ENCODE peak calls at places on chromosomes 5 and 9, in five cellular contexts. U is substantia nigra, W is NCI-H774, Y is A172, P is omental fat pad. A is an unnamed sample.

GRCh38 chr5:108858959-108859358 is 111.3 kb downstream of the FER start:
- DNase-seq in U (no peak), P (no peak), Y (no peak), W (no peak), A (no peak)

GRCh38 chr9:95947118-95947517 is 71.6 kb downstream of the ERCC6L2 start:
- DNase-seq in Y (no peak), U (no peak), W (no peak), P (no peak), A (no peak)

GRCh38 chr9:36192196-36192595 is 1.5 kb downstream of the CLTA start:
- DNase-seq in W (no peak), Y (no peak), U (no peak), P (no peak), A (no peak)

GRCh38 chr5:72154076-72154756 is 46.9 kb downstream of the MAP1B start:
- DNase-seq in W (no peak), P (no peak), Y (no peak), U (no peak), A (no peak)

GRCh38 chr5:149365418-149365817 is 7.6 kb downstream of the PCYOX1L start:
- DNase-seq in Y (no peak), W (no peak), P (no peak), U (no peak), A (no peak)

GRCh38 chr5:63375851-63376250 is 586.4 kb downstream of the HTR1A start:
- DNase-seq in Y (no peak), W (no peak), P (no peak), U (no peak), A (no peak)

GRCh38 chr9:123772967-123773366 is 157.0 kb downstream of the DENND1A start:
- DNase-seq in W (no peak), P (no peak), Y (no peak), U (no peak), A (no peak)

GRCh38 chr9:128825923-128826702 is 3.5 kb downstream of the SPOUT1 start:
- DNase-seq in W (no peak), P (no peak), Y (no peak), U (no peak), A (no peak)

GRCh38 chr9:16870606-16871357 is at the start of gene BNC2:
- DNase-seq in Y (no peak), U (peak; percentile 45), P (no peak), W (no peak), A (peak; percentile 36)

GRCh38 chr5:9557696-9558095 is 11.8 kb upstream of the SEMA5A start:
- DNase-seq in U (no peak), Y (peak; percentile 70), P (no peak), W (no peak), A (no peak)

GRCh38 chr9:136178773-136179075 is 26.2 kb downstream of the LHX3 start:
- DNase-seq in Y (no peak), W (no peak), P (no peak), U (no peak), A (no peak)

GRCh38 chr5:177369913-177370487 is 12.3 kb downstream of the RGS14 start:
- DNase-seq in W (no peak), U (no peak), P (no peak), Y (no peak), A (no peak)

GRCh38 chr9:74496819-74497749 is at the start of gene RORB:
- DNase-seq in Y (peak; percentile 4), W (peak; percentile 60), P (no peak), U (peak; percentile 81), A (no peak)

GRCh38 chr5:150656191-150657132 is 4.6 kb upstream of the MYOZ3 start:
- DNase-seq in Y (no peak), P (no peak), U (peak; percentile 72), W (peak; percentile 73), A (no peak)

GRCh38 chr5:36877667-36878420 is 1.3 kb downstream of the NIPBL start:
- DNase-seq in W (peak; percentile 22), P (no peak), U (no peak), Y (peak; percentile 17), A (no peak)

GRCh38 chr9:70389642-70390266 is 24.7 kb downstream of the KLF9 start:
- DNase-seq in P (no peak), W (no peak), U (no peak), Y (peak; percentile 17), A (no peak)

A was measured in tibial nerve.